ENCODE peak calls at places on chromosomes 6 and 20, in five cellular contexts. One of them, this sample, is unnamed.

GRCh38 chr6:90382760-90383159 is 86.1 kb upstream of the BACH2 start:
- DNase-seq in CD8-positive, alpha-beta T cell: no peak
- DNase-seq in naive thymus-derived CD4-positive, alpha-beta T cell: no peak
- DNase-seq in Karpas-422: no peak
- DNase-seq in testis: no peak
- DNase-seq in this sample: no peak

GRCh38 chr6:158481612-158482473 is 78.0 kb upstream of the TMEM181 start:
- DNase-seq in CD8-positive, alpha-beta T cell: no peak
- DNase-seq in naive thymus-derived CD4-positive, alpha-beta T cell: no peak
- DNase-seq in Karpas-422: no peak
- DNase-seq in testis: no peak
- DNase-seq in this sample: no peak

GRCh38 chr6:25147191-25147590 is 132.0 kb upstream of the CARMIL1 start:
- DNase-seq in CD8-positive, alpha-beta T cell: no peak
- DNase-seq in naive thymus-derived CD4-positive, alpha-beta T cell: no peak
- DNase-seq in Karpas-422: no peak
- DNase-seq in testis: no peak
- DNase-seq in this sample: no peak

GRCh38 chr6:157488058-157488457 is 107.1 kb downstream of the ZDHHC14 start:
- DNase-seq in CD8-positive, alpha-beta T cell: no peak
- DNase-seq in naive thymus-derived CD4-positive, alpha-beta T cell: no peak
- DNase-seq in Karpas-422: no peak
- DNase-seq in testis: no peak
- DNase-seq in this sample: no peak

GRCh38 chr6:99905209-99906106 is 88.6 kb downstream of the MCHR2 start:
- DNase-seq in CD8-positive, alpha-beta T cell: no peak
- DNase-seq in naive thymus-derived CD4-positive, alpha-beta T cell: peak; percentile 4
- DNase-seq in Karpas-422: peak; percentile 82
- DNase-seq in testis: peak; percentile 27
- DNase-seq in this sample: peak; percentile 33

GRCh38 chr6:135212935-135213334 is 31.8 kb downstream of the MYB start:
- DNase-seq in CD8-positive, alpha-beta T cell: no peak
- DNase-seq in naive thymus-derived CD4-positive, alpha-beta T cell: peak; percentile 18
- DNase-seq in Karpas-422: no peak
- DNase-seq in testis: no peak
- DNase-seq in this sample: no peak

GRCh38 chr6:116371384-116372209 is 850 bp downstream of the DSE start:
- DNase-seq in CD8-positive, alpha-beta T cell: no peak
- DNase-seq in naive thymus-derived CD4-positive, alpha-beta T cell: no peak
- DNase-seq in Karpas-422: no peak
- DNase-seq in testis: peak; percentile 79
- DNase-seq in this sample: peak; percentile 89

GRCh38 chr6:14396392-14396791 is 278.8 kb downstream of the CD83 start:
- DNase-seq in CD8-positive, alpha-beta T cell: no peak
- DNase-seq in naive thymus-derived CD4-positive, alpha-beta T cell: no peak
- DNase-seq in Karpas-422: no peak
- DNase-seq in testis: no peak
- DNase-seq in this sample: no peak

GRCh38 chr6:147311218-147311617 is 107.0 kb downstream of the STXBP5 start:
- DNase-seq in CD8-positive, alpha-beta T cell: no peak
- DNase-seq in naive thymus-derived CD4-positive, alpha-beta T cell: no peak
- DNase-seq in Karpas-422: no peak
- DNase-seq in testis: no peak
- DNase-seq in this sample: no peak

GRCh38 chr6:134680021-134680420 is 269.9 kb downstream of the ALDH8A1 start:
- DNase-seq in CD8-positive, alpha-beta T cell: no peak
- DNase-seq in naive thymus-derived CD4-positive, alpha-beta T cell: no peak
- DNase-seq in Karpas-422: no peak
- DNase-seq in testis: no peak
- DNase-seq in this sample: no peak

GRCh38 chr20:47262365-47263013 is 94.0 kb downstream of the ZMYND8 start:
- DNase-seq in CD8-positive, alpha-beta T cell: no peak
- DNase-seq in naive thymus-derived CD4-positive, alpha-beta T cell: no peak
- DNase-seq in Karpas-422: peak; percentile 92
- DNase-seq in testis: no peak
- DNase-seq in this sample: no peak

GRCh38 chr6:42450314-42451145 is 1.2 kb downstream of the TRERF1 start:
- DNase-seq in CD8-positive, alpha-beta T cell: no peak
- DNase-seq in naive thymus-derived CD4-positive, alpha-beta T cell: no peak
- DNase-seq in Karpas-422: peak; percentile 65
- DNase-seq in testis: peak; percentile 55
- DNase-seq in this sample: no peak

GRCh38 chr20:43975096-43975768 is 60.6 kb downstream of the TOX2 start:
- DNase-seq in CD8-positive, alpha-beta T cell: no peak
- DNase-seq in naive thymus-derived CD4-positive, alpha-beta T cell: no peak
- DNase-seq in Karpas-422: no peak
- DNase-seq in testis: no peak
- DNase-seq in this sample: no peak

GRCh38 chr6:157952751-157953479 is 28.7 kb upstream of the SYNJ2 start:
- DNase-seq in CD8-positive, alpha-beta T cell: no peak
- DNase-seq in naive thymus-derived CD4-positive, alpha-beta T cell: no peak
- DNase-seq in Karpas-422: peak; percentile 9
- DNase-seq in testis: no peak
- DNase-seq in this sample: no peak

GRCh38 chr6:142406131-142406530 is 104.3 kb downstream of the ADGRG6 start:
- DNase-seq in CD8-positive, alpha-beta T cell: no peak
- DNase-seq in naive thymus-derived CD4-positive, alpha-beta T cell: no peak
- DNase-seq in Karpas-422: no peak
- DNase-seq in testis: no peak
- DNase-seq in this sample: no peak

GRCh38 chr20:21344961-21345360 is 41.8 kb downstream of the XRN2 start:
- DNase-seq in CD8-positive, alpha-beta T cell: no peak
- DNase-seq in naive thymus-derived CD4-positive, alpha-beta T cell: no peak
- DNase-seq in Karpas-422: no peak
- DNase-seq in testis: no peak
- DNase-seq in this sample: no peak
- H3K36me3 ChIP-seq in CD8-positive, alpha-beta T cell: peaks cover 28% of the 10 kb centered on the region
- H3K36me3 ChIP-seq in naive thymus-derived CD4-positive, alpha-beta T cell: peaks cover 11% of the 10 kb centered on the region
- H3K36me3 ChIP-seq in Karpas-422: peaks cover 65% of the 10 kb centered on the region
- H3K36me3 ChIP-seq in testis: no peaks in the 10 kb centered on the region
- H3K36me3 ChIP-seq in this sample: peaks cover 13% of the 10 kb centered on the region

GRCh38 chr6:53281518-53282215 is 67.1 kb downstream of the ELOVL5 start:
- DNase-seq in CD8-positive, alpha-beta T cell: no peak
- DNase-seq in naive thymus-derived CD4-positive, alpha-beta T cell: no peak
- DNase-seq in Karpas-422: no peak
- DNase-seq in testis: no peak
- DNase-seq in this sample: no peak

GRCh38 chr6:53279301-53279700 is 69.4 kb downstream of the ELOVL5 start:
- DNase-seq in CD8-positive, alpha-beta T cell: no peak
- DNase-seq in naive thymus-derived CD4-positive, alpha-beta T cell: no peak
- DNase-seq in Karpas-422: no peak
- DNase-seq in testis: no peak
- DNase-seq in this sample: no peak

GRCh38 chr6:53282234-53282633 is 66.5 kb downstream of the ELOVL5 start:
- DNase-seq in CD8-positive, alpha-beta T cell: no peak
- DNase-seq in naive thymus-derived CD4-positive, alpha-beta T cell: no peak
- DNase-seq in Karpas-422: no peak
- DNase-seq in testis: no peak
- DNase-seq in this sample: no peak

GRCh38 chr6:53282741-53283140 is 66.0 kb downstream of the ELOVL5 start:
- DNase-seq in CD8-positive, alpha-beta T cell: no peak
- DNase-seq in naive thymus-derived CD4-positive, alpha-beta T cell: no peak
- DNase-seq in Karpas-422: no peak
- DNase-seq in testis: no peak
- DNase-seq in this sample: no peak

GRCh38 chr6:53280207-53280606 is 68.5 kb downstream of the ELOVL5 start:
- DNase-seq in CD8-positive, alpha-beta T cell: no peak
- DNase-seq in naive thymus-derived CD4-positive, alpha-beta T cell: no peak
- DNase-seq in Karpas-422: no peak
- DNase-seq in testis: no peak
- DNase-seq in this sample: no peak
- H3K36me3 ChIP-seq in CD8-positive, alpha-beta T cell: no peaks in the 10 kb centered on the region
- H3K36me3 ChIP-seq in naive thymus-derived CD4-positive, alpha-beta T cell: no peaks in the 10 kb centered on the region
- H3K36me3 ChIP-seq in Karpas-422: peaks cover 5% of the 10 kb centered on the region
- H3K36me3 ChIP-seq in testis: no peaks in the 10 kb centered on the region
- H3K36me3 ChIP-seq in this sample: peaks cover 5% of the 10 kb centered on the region

DNA sequence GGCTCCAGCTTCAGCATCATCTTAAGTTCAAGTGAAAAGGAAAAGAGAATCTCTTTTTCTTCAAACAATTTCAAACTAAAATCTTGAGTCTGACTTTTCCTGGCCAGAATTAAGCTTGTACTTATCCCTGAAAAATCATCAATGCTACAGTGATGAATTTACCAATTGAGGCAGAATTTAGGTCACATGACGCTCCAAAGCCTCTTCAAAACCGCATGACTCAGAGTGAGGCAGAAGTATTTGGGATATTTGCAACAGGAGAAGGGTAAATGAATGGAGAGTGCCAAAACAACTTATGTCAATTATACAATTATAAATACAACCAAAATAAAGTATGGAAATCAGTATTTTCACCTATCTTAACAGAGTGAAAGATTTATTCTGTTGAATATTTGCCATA is 515.5 kb downstream of the COL12A1 start:
- DNase-seq in CD8-positive, alpha-beta T cell: no peak
- DNase-seq in naive thymus-derived CD4-positive, alpha-beta T cell: no peak
- DNase-seq in Karpas-422: no peak
- DNase-seq in testis: no peak
- DNase-seq in this sample: no peak
- H3K36me3 ChIP-seq in CD8-positive, alpha-beta T cell: no peaks in the 10 kb centered on the region
- H3K36me3 ChIP-seq in naive thymus-derived CD4-positive, alpha-beta T cell: no peaks in the 10 kb centered on the region
- H3K36me3 ChIP-seq in Karpas-422: no peaks in the 10 kb centered on the region
- H3K36me3 ChIP-seq in testis: no peaks in the 10 kb centered on the region
- H3K36me3 ChIP-seq in this sample: no peaks in the 10 kb centered on the region

DNA sequence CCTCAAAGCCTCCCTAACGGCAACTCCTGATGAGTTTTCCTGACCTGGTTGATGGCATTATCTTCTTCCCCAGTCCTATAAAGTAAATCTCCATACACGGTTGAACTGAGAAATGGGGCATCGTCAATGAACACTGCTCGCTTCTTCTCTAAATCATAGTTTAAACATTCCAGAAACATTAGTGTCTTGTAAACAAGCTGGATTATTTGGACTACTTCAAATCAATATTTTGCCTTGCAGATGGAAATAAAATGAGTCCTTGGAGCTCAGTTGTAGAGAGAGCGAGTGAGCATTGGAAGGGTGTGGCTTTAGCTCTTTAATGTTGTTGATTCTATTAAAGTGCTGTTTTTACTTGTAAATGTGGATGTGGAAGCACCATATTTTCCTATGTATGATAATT is 18.3 kb downstream of the C6orf89 start:
- DNase-seq in CD8-positive, alpha-beta T cell: no peak
- DNase-seq in naive thymus-derived CD4-positive, alpha-beta T cell: no peak
- DNase-seq in Karpas-422: no peak
- DNase-seq in testis: no peak
- DNase-seq in this sample: no peak
- H3K36me3 ChIP-seq in CD8-positive, alpha-beta T cell: peaks cover 17% of the 10 kb centered on the region
- H3K36me3 ChIP-seq in naive thymus-derived CD4-positive, alpha-beta T cell: peaks cover 9% of the 10 kb centered on the region
- H3K36me3 ChIP-seq in Karpas-422: peaks cover 28% of the 10 kb centered on the region
- H3K36me3 ChIP-seq in testis: no peaks in the 10 kb centered on the region
- H3K36me3 ChIP-seq in this sample: no peaks in the 10 kb centered on the region

GRCh38 chr20:48694466-48694865 is 133.3 kb downstream of the PREX1 start:
- DNase-seq in CD8-positive, alpha-beta T cell: no peak
- DNase-seq in naive thymus-derived CD4-positive, alpha-beta T cell: no peak
- DNase-seq in Karpas-422: no peak
- DNase-seq in testis: no peak
- DNase-seq in this sample: no peak

GRCh38 chr20:48698507-48699267 is 129.1 kb downstream of the PREX1 start:
- DNase-seq in CD8-positive, alpha-beta T cell: no peak
- DNase-seq in naive thymus-derived CD4-positive, alpha-beta T cell: no peak
- DNase-seq in Karpas-422: peak; percentile 48
- DNase-seq in testis: no peak
- DNase-seq in this sample: peak; percentile 83

GRCh38 chr20:48695738-48696137 is 132.1 kb downstream of the PREX1 start:
- DNase-seq in CD8-positive, alpha-beta T cell: no peak
- DNase-seq in naive thymus-derived CD4-positive, alpha-beta T cell: no peak
- DNase-seq in Karpas-422: no peak
- DNase-seq in testis: no peak
- DNase-seq in this sample: no peak

GRCh38 chr20:48695255-48695654 is 132.5 kb downstream of the PREX1 start:
- DNase-seq in CD8-positive, alpha-beta T cell: no peak
- DNase-seq in naive thymus-derived CD4-positive, alpha-beta T cell: no peak
- DNase-seq in Karpas-422: no peak
- DNase-seq in testis: no peak
- DNase-seq in this sample: no peak

DNA sequence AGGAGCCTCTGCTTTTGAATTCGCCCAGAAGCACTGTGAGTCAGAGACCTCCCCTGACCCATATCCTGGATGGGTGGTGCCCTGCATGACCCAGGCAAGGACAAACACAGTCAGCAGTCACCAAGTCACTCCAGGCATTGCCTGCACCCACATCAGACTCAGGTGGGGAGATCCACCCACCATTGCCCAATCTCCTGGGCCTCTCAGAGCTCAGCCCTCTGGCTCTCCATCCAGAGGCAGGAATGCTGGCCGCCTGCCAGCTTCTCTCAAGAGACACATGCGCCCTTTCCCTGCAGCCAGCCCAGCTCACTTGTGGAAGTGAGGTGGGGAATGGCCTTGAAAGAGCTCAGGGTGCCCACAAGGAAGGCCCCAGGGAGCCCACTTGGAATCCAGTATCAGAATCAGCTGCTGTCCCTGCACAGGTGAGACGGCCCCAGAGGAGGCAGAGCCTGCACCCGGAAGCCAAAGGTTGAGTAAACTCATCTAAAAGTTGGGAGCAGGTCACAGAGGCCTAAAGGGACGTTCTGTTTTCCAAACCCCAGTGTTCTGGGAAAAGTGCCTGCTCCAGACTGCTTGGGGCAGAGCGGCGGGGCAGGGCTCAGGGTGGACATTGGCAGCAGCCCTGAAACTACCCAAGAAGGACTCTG is 129.8 kb downstream of the PREX1 start:
- DNase-seq in CD8-positive, alpha-beta T cell: no peak
- DNase-seq in naive thymus-derived CD4-positive, alpha-beta T cell: no peak
- DNase-seq in Karpas-422: no peak
- DNase-seq in testis: peak; percentile 65
- DNase-seq in this sample: no peak
- H3K36me3 ChIP-seq in CD8-positive, alpha-beta T cell: peaks cover 40% of the 10 kb centered on the region
- H3K36me3 ChIP-seq in naive thymus-derived CD4-positive, alpha-beta T cell: peaks cover 4% of the 10 kb centered on the region
- H3K36me3 ChIP-seq in Karpas-422: no peaks in the 10 kb centered on the region
- H3K36me3 ChIP-seq in testis: no peaks in the 10 kb centered on the region
- H3K36me3 ChIP-seq in this sample: no peaks in the 10 kb centered on the region

GRCh38 chr6:167881327-167881726 is 54.6 kb downstream of the AFDN start:
- DNase-seq in CD8-positive, alpha-beta T cell: no peak
- DNase-seq in naive thymus-derived CD4-positive, alpha-beta T cell: no peak
- DNase-seq in Karpas-422: no peak
- DNase-seq in testis: no peak
- DNase-seq in this sample: no peak
- H3K36me3 ChIP-seq in CD8-positive, alpha-beta T cell: no peaks in the 10 kb centered on the region
- H3K36me3 ChIP-seq in naive thymus-derived CD4-positive, alpha-beta T cell: no peaks in the 10 kb centered on the region
- H3K36me3 ChIP-seq in Karpas-422: no peaks in the 10 kb centered on the region
- H3K36me3 ChIP-seq in testis: no peaks in the 10 kb centered on the region
- H3K36me3 ChIP-seq in this sample: peaks cover 7% of the 10 kb centered on the region

GRCh38 chr20:35510946-35511735 is 18.3 kb downstream of the C20orf173 start:
- DNase-seq in CD8-positive, alpha-beta T cell: no peak
- DNase-seq in naive thymus-derived CD4-positive, alpha-beta T cell: no peak
- DNase-seq in Karpas-422: no peak
- DNase-seq in testis: no peak
- DNase-seq in this sample: no peak

GRCh38 chr20:35506179-35506578 is 23.3 kb downstream of the C20orf173 start:
- DNase-seq in CD8-positive, alpha-beta T cell: no peak
- DNase-seq in naive thymus-derived CD4-positive, alpha-beta T cell: no peak
- DNase-seq in Karpas-422: no peak
- DNase-seq in testis: no peak
- DNase-seq in this sample: no peak

GRCh38 chr20:35506872-35507638 is 22.4 kb downstream of the C20orf173 start:
- DNase-seq in CD8-positive, alpha-beta T cell: no peak
- DNase-seq in naive thymus-derived CD4-positive, alpha-beta T cell: no peak
- DNase-seq in Karpas-422: no peak
- DNase-seq in testis: no peak
- DNase-seq in this sample: no peak

GRCh38 chr20:35511814-35512420 is 17.5 kb downstream of the C20orf173 start:
- DNase-seq in CD8-positive, alpha-beta T cell: no peak
- DNase-seq in naive thymus-derived CD4-positive, alpha-beta T cell: no peak
- DNase-seq in Karpas-422: peak; percentile 57
- DNase-seq in testis: peak; percentile 33
- DNase-seq in this sample: peak; percentile 58

GRCh38 chr20:35508493-35509218 is 20.8 kb downstream of the C20orf173 start:
- DNase-seq in CD8-positive, alpha-beta T cell: no peak
- DNase-seq in naive thymus-derived CD4-positive, alpha-beta T cell: no peak
- DNase-seq in Karpas-422: peak; percentile 78
- DNase-seq in testis: no peak
- DNase-seq in this sample: no peak
- H3K36me3 ChIP-seq in CD8-positive, alpha-beta T cell: peaks cover 55% of the 10 kb centered on the region
- H3K36me3 ChIP-seq in naive thymus-derived CD4-positive, alpha-beta T cell: peaks cover 31% of the 10 kb centered on the region
- H3K36me3 ChIP-seq in Karpas-422: peaks cover 42% of the 10 kb centered on the region
- H3K36me3 ChIP-seq in testis: no peaks in the 10 kb centered on the region
- H3K36me3 ChIP-seq in this sample: peaks cover 57% of the 10 kb centered on the region